ENCODE peak calls at places on chromosomes 5 and 9, in five cellular contexts. J is T-helper 1 cell; Y is fibroblast of pulmonary artery; L is mammary epithelial cell; T is naive thymus-derived CD4-positive, alpha-beta T cell. D is an unnamed sample.

GRCh38 chr9:91156451-91157234 is 205.1 kb downstream of the AUH start:
- DNase-seq in T (no peak), L (no peak), J (peak), Y (no peak), D (no peak)

GRCh38 chr5:13248236-13248635 is 696.3 kb downstream of the DNAH5 start:
- DNase-seq in L (peak), Y (peak), J (no peak), T (no peak), D (no peak)

GRCh38 chr5:174323878-174324281 is 278.4 kb downstream of the NSG2 start:
- DNase-seq in L (peak), Y (peak), T (no peak), J (no peak), D (no peak)

GRCh38 chr5:13735686-13736085 is 208.8 kb downstream of the DNAH5 start:
- DNase-seq in L (no peak), T (no peak), J (no peak), Y (no peak), D (no peak)

GRCh38 chr9:85212209-85212608 is 529.5 kb downstream of the AGTPBP1 start:
- DNase-seq in Y (peak), T (no peak), L (peak), J (no peak), D (no peak)

GRCh38 chr5:67190856-67191255 is 5.7 kb downstream of the CD180 start:
- DNase-seq in T (no peak), J (no peak), L (no peak), Y (no peak), D (no peak)

GRCh38 chr5:11617080-11617479 is 287.2 kb downstream of the CTNND2 start:
- DNase-seq in L (no peak), J (no peak), T (no peak), Y (no peak), D (no peak)

GRCh38 chr5:138655530-138656245 is 80.5 kb upstream of the HSPA9 start:
- DNase-seq in Y (peak), J (no peak), T (no peak), L (no peak), D (no peak)

GRCh38 chr9:17742065-17742464 is 163.2 kb downstream of the SH3GL2 start:
- DNase-seq in J (no peak), T (no peak), L (no peak), Y (no peak), D (no peak)

GRCh38 chr9:13721481-13722235 is 442.2 kb upstream of the MPDZ start:
- DNase-seq in T (no peak), J (no peak), L (no peak), Y (peak), D (no peak)

GRCh38 chr5:156934450-156935211 is 28.4 kb downstream of the TIMD4 start:
- DNase-seq in J (peak), T (peak), L (no peak), Y (no peak), D (peak)